ENCODE peak calls at places on chromosomes 12 and 14, in nine cellular contexts. G, U, W, M, Q, S, E, O and T are unnamed samples.

GRCh38 chr12:118302053-118302452 is 70.7 kb downstream of the TAOK3 start:
- DNase-seq in M (no peak), G (no peak), O (no peak), W (no peak), S (no peak), Q (no peak), U (no peak), E (peak), T (peak)

GRCh38 chr14:92475451-92476187 is 38.0 kb upstream of the RIN3 start:
- DNase-seq in E (no peak), G (no peak), M (peak), U (no peak), S (peak), W (no peak), O (no peak), Q (no peak), T (no peak)

GRCh38 chr12:99035776-99036175 is 390.7 kb downstream of the APAF1 start:
- DNase-seq in G (no peak), O (no peak), M (no peak), U (no peak), S (no peak), Q (no peak), E (no peak), W (no peak), T (no peak)

GRCh38 chr12:3727877-3728632 is 24.9 kb downstream of the CRACR2A start:
- DNase-seq in S (no peak), W (no peak), E (no peak), M (no peak), O (peak), Q (no peak), U (no peak), G (no peak), T (no peak)

GRCh38 chr12:7142809-7143465 is 12.8 kb downstream of the CLSTN3 start:
- DNase-seq in S (no peak), O (no peak), E (no peak), W (no peak), Q (no peak), G (no peak), U (no peak), M (peak), T (no peak)

GRCh38 chr12:106044773-106045172 is 94.0 kb downstream of the NUAK1 start:
- DNase-seq in G (no peak), W (no peak), M (no peak), Q (no peak), S (no peak), E (no peak), O (no peak), U (no peak), T (no peak)

GRCh38 chr12:117818400-117818799 is 150.4 kb downstream of the KSR2 start:
- DNase-seq in G (no peak), S (no peak), M (no peak), W (no peak), E (no peak), O (no peak), Q (no peak), U (no peak), T (no peak)

GRCh38 chr14:79613625-79614024 is 597.7 kb downstream of the DIO2 start:
- DNase-seq in U (no peak), S (no peak), W (no peak), Q (no peak), O (no peak), G (no peak), E (no peak), M (no peak), T (no peak)

GRCh38 chr14:97995038-97995437 is 1197.9 kb downstream of the VRK1 start:
- DNase-seq in O (no peak), W (no peak), S (no peak), Q (no peak), M (no peak), G (no peak), E (no peak), U (no peak), T (no peak)

GRCh38 chr14:61222388-61222787 is 58.8 kb downstream of the TMEM30B start:
- DNase-seq in Q (no peak), U (no peak), S (no peak), W (no peak), O (no peak), M (no peak), E (no peak), G (no peak), T (peak)

GRCh38 chr14:93548102-93548843 is 117.5 kb downstream of the UNC79 start:
- DNase-seq in M (no peak), Q (no peak), S (no peak), U (no peak), W (no peak), G (no peak), E (no peak), O (no peak), T (no peak)

GRCh38 chr14:73502017-73502619 is 11.4 kb downstream of the RIOX1 start:
- DNase-seq in S (no peak), O (no peak), Q (no peak), M (no peak), E (no peak), U (no peak), G (no peak), W (no peak), T (no peak)

GRCh38 chr12:30887226-30887625 is 39.3 kb upstream of the TSPAN11 start:
- DNase-seq in W (no peak), E (no peak), Q (no peak), O (no peak), S (no peak), U (no peak), M (no peak), G (no peak), T (no peak)

GRCh38 chr12:100959481-100959880 is 164.9 kb downstream of the ANO4 start:
- DNase-seq in G (no peak), E (peak), O (no peak), W (no peak), S (no peak), M (no peak), Q (no peak), U (no peak), T (peak)

GRCh38 chr14:86541969-86542368 is 1012.0 kb downstream of the FLRT2 start:
- DNase-seq in M (no peak), U (no peak), W (peak), S (no peak), E (no peak), G (no peak), O (no peak), Q (peak), T (no peak)

GRCh38 chr12:110741795-110742717 is 635 bp downstream of the PPP1CC start:
- DNase-seq in M (no peak), W (peak), Q (peak), G (peak), E (peak), S (peak), O (peak), U (no peak), T (no peak)

GRCh38 chr12:66365718-66366485 is 63.6 kb downstream of the HELB start:
- DNase-seq in O (no peak), M (no peak), S (no peak), Q (no peak), W (no peak), G (no peak), U (no peak), E (no peak), T (no peak)

GRCh38 chr12:121288158-121288848 is 8.2 kb downstream of the CAMKK2 start:
- DNase-seq in U (no peak), E (no peak), Q (no peak), S (no peak), G (no peak), M (peak), O (no peak), W (no peak), T (no peak)

GRCh38 chr12:77940011-77940423 is 109.3 kb downstream of the NAV3 start:
- DNase-seq in E (peak), U (no peak), S (no peak), M (no peak), Q (peak), W (peak), G (no peak), O (no peak), T (peak)

GRCh38 chr12:34119366-34119765 is 97.1 kb downstream of the ALG10 start:
- DNase-seq in O (no peak), M (no peak), G (no peak), S (no peak), Q (no peak), U (no peak), E (no peak), W (no peak), T (no peak)

GRCh38 chr14:102213984-102214658 is 74.4 kb downstream of the WDR20 start:
- DNase-seq in O (no peak), M (no peak), U (no peak), G (no peak), W (no peak), S (no peak), Q (no peak), E (no peak), T (no peak)

GRCh38 chr12:3869448-3869847 is 3.8 kb downstream of the PARP11 start:
- DNase-seq in M (no peak), S (no peak), W (no peak), O (no peak), Q (no peak), E (no peak), U (no peak), G (no peak), T (no peak)

GRCh38 chr12:75329918-75330826 is at the start of gene CAPS2:
- DNase-seq in Q (peak), W (peak), E (peak), G (peak), S (peak), O (peak), M (peak), U (peak), T (peak)

DNA sequence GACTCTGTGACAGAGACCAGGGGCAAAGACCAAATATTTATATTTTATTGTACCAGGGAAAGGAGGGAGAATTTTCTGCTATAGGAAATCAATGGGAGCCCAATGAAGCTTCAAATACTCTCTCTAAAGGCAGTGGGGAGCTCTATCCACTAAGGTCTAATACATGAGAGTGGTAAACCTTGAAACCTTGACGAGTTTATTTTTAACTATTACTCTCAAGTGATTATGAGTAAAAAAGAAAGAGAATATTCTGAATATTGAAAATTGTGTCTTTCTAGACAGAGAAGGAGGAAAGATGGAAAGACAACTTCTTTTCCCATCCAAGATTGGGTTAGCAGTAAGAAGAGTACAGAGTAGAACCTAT is 1722.1 kb upstream of the SEL1L start:
- DNase-seq in U (no peak), Q (no peak), O (no peak), S (no peak), G (no peak), W (no peak), M (no peak), E (no peak), T (no peak)
- H3K27ac ChIP-seq in U (no peak), Q (peak), O (no peak), S (no peak), G (no peak), W (no peak), M (no peak), E (no peak), T (no peak)

GRCh38 chr14:68106456-68106855 is 286.9 kb downstream of the RAD51B start:
- DNase-seq in E (no peak), G (no peak), U (no peak), O (no peak), W (no peak), S (no peak), Q (no peak), M (no peak), T (no peak)
- H3K27ac ChIP-seq in E (no peak), G (peak), U (no peak), O (no peak), W (no peak), S (no peak), Q (no peak), M (no peak), T (no peak)

DNA sequence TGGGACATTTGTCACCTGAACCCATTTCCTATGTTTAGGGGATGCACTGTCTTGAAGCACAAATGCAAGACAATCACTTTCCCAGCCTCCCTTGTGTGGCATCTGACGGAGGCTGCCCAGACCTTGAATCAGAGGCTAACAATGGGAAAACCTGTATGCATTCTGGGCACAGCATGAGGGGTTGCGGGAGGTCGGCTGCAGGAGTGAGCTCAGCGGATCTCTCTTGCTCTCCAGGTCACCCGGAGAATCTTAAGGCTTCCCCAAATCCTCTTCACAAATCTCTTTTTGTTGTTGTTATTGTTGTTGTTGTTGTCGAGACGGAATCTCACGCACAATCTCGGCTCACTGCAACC is 15.3 kb downstream of the NFKBIA start:
- DNase-seq in U (no peak), W (no peak), M (no peak), Q (no peak), E (no peak), O (no peak), S (no peak), G (no peak), T (no peak)
- H3K27ac ChIP-seq in U (no peak), W (no peak), M (no peak), Q (no peak), E (no peak), O (no peak), S (no peak), G (no peak), T (no peak)

GRCh38 chr14:35829449-35829848 is 3.3 kb downstream of the BRMS1L start:
- DNase-seq in M (no peak), Q (no peak), G (no peak), S (no peak), W (no peak), U (no peak), O (no peak), E (no peak), T (no peak)

GRCh38 chr14:35827678-35828472 is 1.7 kb downstream of the BRMS1L start:
- DNase-seq in S (no peak), E (no peak), U (no peak), W (no peak), Q (no peak), M (no peak), O (no peak), G (no peak), T (no peak)

GRCh38 chr14:35826952-35827416 is 846 bp downstream of the BRMS1L start:
- DNase-seq in O (no peak), Q (no peak), U (no peak), M (no peak), G (no peak), S (no peak), E (no peak), W (no peak), T (no peak)

GRCh38 chr14:35825968-35826217 is 245 bp upstream of the BRMS1L start:
- DNase-seq in G (no peak), E (no peak), U (no peak), W (no peak), S (no peak), M (no peak), Q (no peak), O (no peak), T (peak)

GRCh38 chr14:35826218-35826951 is at the start of gene BRMS1L:
- DNase-seq in M (peak), E (peak), Q (peak), G (peak), U (peak), O (peak), W (peak), S (peak), T (peak)
- H3K27ac ChIP-seq in M (peak), E (peak), Q (peak), G (peak), U (peak), O (peak), W (peak), S (peak), T (peak)

GRCh38 chr12:124746649-124747425 is 116.8 kb downstream of the SCARB1 start:
- DNase-seq in U (no peak), O (no peak), G (no peak), S (no peak), E (no peak), W (no peak), M (no peak), Q (no peak), T (no peak)
- H3K27ac ChIP-seq in U (no peak), O (no peak), G (peak), S (peak), E (no peak), W (peak), M (peak), Q (peak), T (no peak)